ENCODE peak calls at places on chromosome 5, in five cellular contexts. U is effector memory CD4-positive, alpha-beta T cell; G is choroid plexus epithelial cell; L is HCT116; W is fibroblast of mammary gland. H is an unnamed sample.

GRCh38 chr5:172502410-172502809 is 48.1 kb upstream of the SH3PXD2B start:
- DNase-seq in L (no peak), G (no peak), W (no peak), U (no peak), H (no peak)

GRCh38 chr5:123285122-123286011 is 137.8 kb downstream of the CEP120 start:
- DNase-seq in U (no peak), G (peak), W (peak), L (no peak), H (no peak)

GRCh38 chr5:139762624-139763170 is 32.9 kb upstream of the PSD2 start:
- DNase-seq in L (no peak), G (no peak), U (no peak), W (no peak), H (no peak)

GRCh38 chr5:148072207-148072606 is 8.4 kb downstream of the SPINK5 start:
- DNase-seq in U (no peak), W (no peak), G (no peak), L (no peak), H (no peak)

GRCh38 chr5:155906046-155906445 is 420.9 kb upstream of the SGCD start:
- DNase-seq in W (no peak), L (no peak), U (no peak), G (no peak), H (no peak)

GRCh38 chr5:1057485-1057825 is 48.9 kb downstream of the NKD2 start:
- DNase-seq in W (no peak), U (no peak), L (no peak), G (no peak), H (no peak)

GRCh38 chr5:102481044-102481715 is 17.6 kb downstream of the SLCO6A1 start:
- DNase-seq in L (no peak), G (peak), W (peak), U (no peak), H (no peak)

GRCh38 chr5:82975396-82975795 is 101.8 kb downstream of the TMEM167A start:
- DNase-seq in W (no peak), U (no peak), L (no peak), G (peak), H (no peak)

GRCh38 chr5:22250528-22250927 is 602.6 kb downstream of the CDH12 start:
- DNase-seq in U (no peak), L (no peak), G (no peak), W (no peak), H (no peak)

GRCh38 chr5:35229076-35230042 is 928 bp downstream of the PRLR start:
- DNase-seq in U (no peak), G (no peak), W (peak), L (no peak), H (no peak)

GRCh38 chr5:67437905-67438845 is 241.6 kb upstream of the CD180 start:
- DNase-seq in W (peak), L (no peak), U (no peak), G (peak), H (no peak)

GRCh38 chr5:102223542-102224444 is 72.3 kb downstream of the SLCO4C1 start:
- DNase-seq in G (peak), L (peak), W (peak), U (no peak), H (peak)

GRCh38 chr5:76341935-76342334 is 61.1 kb upstream of the IQGAP2 start:
- DNase-seq in U (no peak), L (no peak), W (no peak), G (peak), H (no peak)

GRCh38 chr5:132559661-132560060 is 2.9 kb downstream of the RAD50 start:
- DNase-seq in G (no peak), L (no peak), U (no peak), W (no peak), H (no peak)

GRCh38 chr5:9025942-9026341 is 519.9 kb downstream of the SEMA5A start:
- DNase-seq in G (no peak), U (no peak), W (no peak), L (no peak), H (no peak)

GRCh38 chr5:81948349-81948748 is 23.5 kb upstream of the ATG10 start:
- DNase-seq in L (no peak), G (peak), U (no peak), W (peak), H (no peak)

GRCh38 chr5:96052374-96052773 is 90.7 kb upstream of the ELL2 start:
- DNase-seq in W (no peak), U (no peak), L (no peak), G (no peak), H (no peak)

GRCh38 chr5:57416246-57416996 is 66.2 kb downstream of the ACTBL2 start:
- DNase-seq in W (peak), L (no peak), G (peak), U (no peak), H (no peak)

GRCh38 chr5:6837095-6837494 is 123.9 kb downstream of the TENT4A start:
- DNase-seq in G (no peak), W (no peak), L (no peak), U (no peak), H (no peak)

GRCh38 chr5:171127314-171127713 is 181.7 kb upstream of the TLX3 start:
- DNase-seq in G (peak), L (no peak), U (no peak), W (no peak), H (no peak)

GRCh38 chr5:162189719-162190118 is 122.1 kb downstream of the GABRG2 start:
- DNase-seq in L (no peak), U (no peak), G (no peak), W (no peak), H (no peak)

GRCh38 chr5:174734571-174735497 is 10.5 kb downstream of the MSX2 start:
- DNase-seq in U (no peak), W (no peak), G (no peak), L (no peak), H (no peak)
- H3K4me3 ChIP-seq in U (no peak), W (no peak), G (no peak), L (peak), H (no peak)

GRCh38 chr5:122076023-122076422 is 2.0 kb downstream of the LOX start:
- DNase-seq in G (peak), W (no peak), L (no peak), U (no peak), H (no peak)
- H3K4me3 ChIP-seq in G (peak), W (peak), L (no peak), U (no peak), H (no peak)

GRCh38 chr5:52791366-52791765 is 3.6 kb downstream of the ITGA1 start:
- DNase-seq in L (no peak), G (no peak), U (no peak), W (no peak), H (no peak)
- H3K4me3 ChIP-seq in L (no peak), G (no peak), U (no peak), W (no peak), H (no peak)

GRCh38 chr5:16934669-16935068 is 1.4 kb downstream of the MYO10 start:
- DNase-seq in U (no peak), W (peak), G (peak), L (no peak), H (no peak)

GRCh38 chr5:16937023-16937379 is 913 bp upstream of the MYO10 start:
- DNase-seq in W (no peak), G (no peak), L (no peak), U (no peak), H (no peak)

GRCh38 chr5:16935271-16936149 is 578 bp downstream of the MYO10 start:
- DNase-seq in L (no peak), U (no peak), W (peak), G (peak), H (no peak)

GRCh38 chr5:16936150-16937022 is at the start of gene MYO10:
- DNase-seq in W (peak), U (no peak), L (no peak), G (peak), H (peak)

GRCh38 chr5:16937503-16938161 is 1.5 kb upstream of the MYO10 start:
- DNase-seq in L (no peak), G (no peak), U (no peak), W (no peak), H (no peak)
- H3K4me3 ChIP-seq in L (peak), G (no peak), U (no peak), W (no peak), H (no peak)

GRCh38 chr5:150211156-150212030 is 21.5 kb downstream of the SLC6A7 start:
- DNase-seq in G (no peak), L (no peak), W (no peak), U (no peak), H (no peak)

GRCh38 chr5:150210644-150211043 is 20.8 kb downstream of the SLC6A7 start:
- DNase-seq in U (no peak), W (no peak), G (no peak), L (no peak), H (no peak)

GRCh38 chr5:150206780-150207115 is 16.9 kb downstream of the SLC6A7 start:
- DNase-seq in U (no peak), W (no peak), G (no peak), L (no peak), H (no peak)

GRCh38 chr5:150208187-150209015 is 18.5 kb downstream of the SLC6A7 start:
- DNase-seq in U (no peak), L (no peak), G (no peak), W (peak), H (no peak)

GRCh38 chr5:150209020-150209635 is 19.3 kb downstream of the SLC6A7 start:
- DNase-seq in U (no peak), W (peak), G (peak), L (no peak), H (no peak)
- H3K4me3 ChIP-seq in U (no peak), W (no peak), G (no peak), L (no peak), H (no peak)

GRCh38 chr5:88833371-88834107 is 49.4 kb downstream of the MEF2C start:
- DNase-seq in L (no peak), U (no peak), G (peak), W (peak), H (peak)
- H3K4me3 ChIP-seq in L (no peak), U (no peak), G (peak), W (no peak), H (no peak)

GRCh38 chr5:124651663-124652513 is 94.6 kb downstream of the ZNF608 start:
- DNase-seq in W (no peak), L (no peak), U (no peak), G (peak), H (no peak)

GRCh38 chr5:124652514-124652819 is 94.0 kb downstream of the ZNF608 start:
- DNase-seq in G (no peak), L (no peak), W (no peak), U (no peak), H (no peak)

GRCh38 chr5:124652892-124653441 is 93.5 kb downstream of the ZNF608 start:
- DNase-seq in L (no peak), W (no peak), G (no peak), U (no peak), H (no peak)

GRCh38 chr5:124649548-124650501 is 96.6 kb downstream of the ZNF608 start:
- DNase-seq in L (no peak), G (peak), U (no peak), W (peak), H (peak)

GRCh38 chr5:124650960-124651662 is 95.3 kb downstream of the ZNF608 start:
- DNase-seq in L (no peak), W (peak), U (no peak), G (peak), H (no peak)
- H3K4me3 ChIP-seq in L (peak), W (peak), U (no peak), G (peak), H (no peak)

GRCh38 chr5:143019614-143020515 is 249.7 kb downstream of the ARHGAP26 start:
- DNase-seq in G (peak), W (no peak), U (no peak), L (no peak), H (peak)
- H3K4me3 ChIP-seq in G (no peak), W (no peak), U (no peak), L (no peak), H (no peak)

DNA sequence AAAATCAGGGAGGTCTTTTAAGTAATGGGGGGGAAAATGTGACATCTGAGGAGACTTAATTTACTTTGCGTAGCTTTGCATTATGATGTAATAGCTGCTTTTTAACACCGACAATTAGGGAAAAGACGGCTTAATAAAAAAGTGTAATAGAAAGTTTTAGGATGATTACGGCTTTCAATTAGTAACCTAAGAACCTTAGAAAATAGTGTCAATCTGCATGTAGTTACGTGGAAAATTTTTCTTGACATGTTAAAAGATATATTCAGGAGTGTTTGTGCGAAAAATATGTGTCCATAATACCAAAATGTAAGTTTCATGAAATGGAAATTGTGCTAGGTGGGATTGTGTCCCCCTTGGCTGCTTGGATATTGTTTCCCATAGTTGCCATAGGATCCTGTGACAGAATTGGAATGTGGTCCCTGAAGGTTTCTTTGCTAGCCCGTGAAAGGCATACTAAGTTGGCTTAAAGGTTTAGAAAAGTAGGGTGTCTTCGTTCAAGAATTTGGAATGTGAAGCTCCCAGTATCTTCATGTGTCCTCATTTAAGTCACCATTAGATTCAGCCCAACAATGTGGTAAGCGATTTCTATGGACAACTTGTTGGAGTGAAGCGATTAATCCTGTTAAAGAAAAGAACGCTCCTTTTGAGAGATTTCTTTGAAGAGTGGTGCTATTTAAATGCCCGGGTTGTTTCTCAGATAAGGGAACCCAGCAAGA is 1.9 kb downstream of the RGMB start:
- DNase-seq in U (no peak), W (no peak), L (no peak), G (no peak), H (no peak)
- H3K4me3 ChIP-seq in U (peak), W (peak), L (peak), G (peak), H (peak)

GRCh38 chr5:178232920-178233429 is 373 bp upstream of the PHYKPL start:
- DNase-seq in L (no peak), W (no peak), U (no peak), G (no peak), H (no peak)
- H3K4me3 ChIP-seq in L (peak), W (peak), U (peak), G (peak), H (peak)

H was measured in CD4-positive, CD25-positive, alpha-beta regulatory T cell.